ENCODE peak calls at places on chromosomes 16 and 17, in seven cellular contexts. One of them, this sample, is unnamed.

GRCh38 chr16:84138824-84139627 is 6.0 kb downstream of the HSDL1 start:
- DNase-seq in neuronal stem cell: no peak
- DNase-seq in mesendoderm: peak; percentile 72
- DNase-seq in H9: no peak
- DNase-seq in mesenchymal stem cell: peak; percentile 66
- DNase-seq in H1: no peak
- DNase-seq in trophoblast cell: no peak
- DNase-seq in this sample: peak; percentile 52

GRCh38 chr17:27649929-27650328 is 18.9 kb downstream of the LGALS9 start:
- DNase-seq in neuronal stem cell: no peak
- DNase-seq in mesendoderm: no peak
- DNase-seq in H9: no peak
- DNase-seq in mesenchymal stem cell: no peak
- DNase-seq in H1: no peak
- DNase-seq in trophoblast cell: peak; percentile 16
- DNase-seq in this sample: no peak

GRCh38 chr17:82323514-82324234 is 6.3 kb upstream of the CD7 start:
- DNase-seq in neuronal stem cell: no peak
- DNase-seq in mesendoderm: no peak
- DNase-seq in H9: no peak
- DNase-seq in mesenchymal stem cell: no peak
- DNase-seq in H1: no peak
- DNase-seq in trophoblast cell: no peak
- DNase-seq in this sample: no peak

GRCh38 chr16:53768167-53768566 is 64.2 kb downstream of the FTO start:
- DNase-seq in neuronal stem cell: no peak
- DNase-seq in mesendoderm: no peak
- DNase-seq in H9: no peak
- DNase-seq in mesenchymal stem cell: no peak
- DNase-seq in H1: no peak
- DNase-seq in trophoblast cell: no peak
- DNase-seq in this sample: peak; percentile 41

GRCh38 chr17:50163846-50164696 is 1.7 kb upstream of the SGCA start:
- DNase-seq in neuronal stem cell: no peak
- DNase-seq in mesendoderm: peak; percentile 32
- DNase-seq in H9: no peak
- DNase-seq in mesenchymal stem cell: no peak
- DNase-seq in H1: no peak
- DNase-seq in trophoblast cell: no peak
- DNase-seq in this sample: no peak

GRCh38 chr17:75218121-75218520 is 12.6 kb downstream of the NUP85 start:
- DNase-seq in neuronal stem cell: no peak
- DNase-seq in mesendoderm: no peak
- DNase-seq in H9: no peak
- DNase-seq in mesenchymal stem cell: no peak
- DNase-seq in H1: no peak
- DNase-seq in trophoblast cell: no peak
- DNase-seq in this sample: no peak

GRCh38 chr16:85759631-85760419 is 8.9 kb upstream of the C16orf74 start:
- DNase-seq in neuronal stem cell: no peak
- DNase-seq in mesendoderm: no peak
- DNase-seq in H9: peak; percentile 62
- DNase-seq in mesenchymal stem cell: no peak
- DNase-seq in H1: no peak
- DNase-seq in trophoblast cell: no peak
- DNase-seq in this sample: no peak

GRCh38 chr16:70688266-70688742 is 2.5 kb upstream of the MTSS2 start:
- DNase-seq in neuronal stem cell: no peak
- DNase-seq in mesendoderm: no peak
- DNase-seq in H9: no peak
- DNase-seq in mesenchymal stem cell: peak; percentile 80
- DNase-seq in H1: no peak
- DNase-seq in trophoblast cell: no peak
- DNase-seq in this sample: peak; percentile 59

GRCh38 chr16:85521737-85522042 is 91.4 kb upstream of the GSE1 start:
- DNase-seq in neuronal stem cell: no peak
- DNase-seq in mesendoderm: no peak
- DNase-seq in H9: no peak
- DNase-seq in mesenchymal stem cell: no peak
- DNase-seq in H1: no peak
- DNase-seq in trophoblast cell: no peak
- DNase-seq in this sample: no peak

GRCh38 chr17:77459018-77459755 is 318.4 kb downstream of the SEC14L1 start:
- DNase-seq in neuronal stem cell: no peak
- DNase-seq in mesendoderm: no peak
- DNase-seq in H9: no peak
- DNase-seq in mesenchymal stem cell: peak; percentile 54
- DNase-seq in H1: no peak
- DNase-seq in trophoblast cell: no peak
- DNase-seq in this sample: no peak

GRCh38 chr17:73292031-73292531 is 19.7 kb downstream of the CDC42EP4 start:
- DNase-seq in neuronal stem cell: no peak
- DNase-seq in mesendoderm: no peak
- DNase-seq in H9: peak; percentile 25
- DNase-seq in mesenchymal stem cell: peak; percentile 86
- DNase-seq in H1: no peak
- DNase-seq in trophoblast cell: peak; percentile 35
- DNase-seq in this sample: peak; percentile 83

GRCh38 chr17:80790981-80791742 is 200.5 kb upstream of the CHMP6 start:
- DNase-seq in neuronal stem cell: no peak
- DNase-seq in mesendoderm: no peak
- DNase-seq in H9: no peak
- DNase-seq in mesenchymal stem cell: peak; percentile 36
- DNase-seq in H1: no peak
- DNase-seq in trophoblast cell: no peak
- DNase-seq in this sample: no peak

GRCh38 chr17:73423159-73423715 is 111.4 kb upstream of the CDC42EP4 start:
- DNase-seq in neuronal stem cell: no peak
- DNase-seq in mesendoderm: no peak
- DNase-seq in H9: peak; percentile 30
- DNase-seq in mesenchymal stem cell: no peak
- DNase-seq in H1: no peak
- DNase-seq in trophoblast cell: no peak
- DNase-seq in this sample: no peak

GRCh38 chr16:85650864-85651811 is 37.6 kb downstream of the GINS2 start:
- DNase-seq in neuronal stem cell: no peak
- DNase-seq in mesendoderm: no peak
- DNase-seq in H9: no peak
- DNase-seq in mesenchymal stem cell: no peak
- DNase-seq in H1: no peak
- DNase-seq in trophoblast cell: no peak
- DNase-seq in this sample: no peak

GRCh38 chr17:42107597-42108576 is 4.6 kb downstream of the DHX58 start:
- DNase-seq in neuronal stem cell: peak; percentile 85
- DNase-seq in mesendoderm: peak; percentile 96
- DNase-seq in H9: peak; percentile 99
- DNase-seq in mesenchymal stem cell: peak; percentile 70
- DNase-seq in H1: peak; percentile 84
- DNase-seq in trophoblast cell: peak; percentile 89
- DNase-seq in this sample: peak; percentile 32

GRCh38 chr16:83744521-83744981 is 63.2 kb upstream of the HSBP1 start:
- DNase-seq in neuronal stem cell: peak; percentile 2
- DNase-seq in mesendoderm: peak; percentile 82
- DNase-seq in H9: peak; percentile 36
- DNase-seq in mesenchymal stem cell: peak; percentile 68
- DNase-seq in H1: no peak
- DNase-seq in trophoblast cell: peak; percentile 36
- DNase-seq in this sample: peak; percentile 7

GRCh38 chr17:5665164-5665563 is 80.9 kb upstream of the NLRP1 start:
- DNase-seq in neuronal stem cell: no peak
- DNase-seq in mesendoderm: no peak
- DNase-seq in H9: no peak
- DNase-seq in mesenchymal stem cell: no peak
- DNase-seq in H1: no peak
- DNase-seq in trophoblast cell: no peak
- DNase-seq in this sample: no peak

GRCh38 chr17:62675260-62675659 is 47.8 kb downstream of the MRC2 start:
- DNase-seq in neuronal stem cell: no peak
- DNase-seq in mesendoderm: no peak
- DNase-seq in H9: no peak
- DNase-seq in mesenchymal stem cell: no peak
- DNase-seq in H1: no peak
- DNase-seq in trophoblast cell: no peak
- DNase-seq in this sample: no peak

GRCh38 chr17:64658931-64659330 is 3.2 kb downstream of the SMURF2 start:
- DNase-seq in neuronal stem cell: no peak
- DNase-seq in mesendoderm: no peak
- DNase-seq in H9: no peak
- DNase-seq in mesenchymal stem cell: peak; percentile 79
- DNase-seq in H1: no peak
- DNase-seq in trophoblast cell: no peak
- DNase-seq in this sample: peak; percentile 90

GRCh38 chr17:36188891-36189306 is 7.7 kb downstream of the CCL3L1 start:
- DNase-seq in neuronal stem cell: no peak
- DNase-seq in mesendoderm: no peak
- DNase-seq in H9: no peak
- DNase-seq in mesenchymal stem cell: peak; percentile 52
- DNase-seq in H1: no peak
- DNase-seq in trophoblast cell: no peak
- DNase-seq in this sample: no peak

GRCh38 chr17:75250009-75250471 is 11.4 kb downstream of the GGA3 start:
- DNase-seq in neuronal stem cell: no peak
- DNase-seq in mesendoderm: no peak
- DNase-seq in H9: no peak
- DNase-seq in mesenchymal stem cell: peak; percentile 57
- DNase-seq in H1: no peak
- DNase-seq in trophoblast cell: peak; percentile 60
- DNase-seq in this sample: peak; percentile 18

GRCh38 chr17:4492762-4493561 is 5.7 kb upstream of the SPNS2 start:
- DNase-seq in neuronal stem cell: peak; percentile 87
- DNase-seq in mesendoderm: peak; percentile 90
- DNase-seq in H9: peak; percentile 95
- DNase-seq in mesenchymal stem cell: peak; percentile 38
- DNase-seq in H1: peak; percentile 38
- DNase-seq in trophoblast cell: peak; percentile 95
- DNase-seq in this sample: peak; percentile 28

GRCh38 chr17:65914784-65915342 is 277.1 kb downstream of the CEP112 start:
- DNase-seq in neuronal stem cell: no peak
- DNase-seq in mesendoderm: no peak
- DNase-seq in H9: no peak
- DNase-seq in mesenchymal stem cell: no peak
- DNase-seq in H1: no peak
- DNase-seq in trophoblast cell: no peak
- DNase-seq in this sample: no peak

DNA sequence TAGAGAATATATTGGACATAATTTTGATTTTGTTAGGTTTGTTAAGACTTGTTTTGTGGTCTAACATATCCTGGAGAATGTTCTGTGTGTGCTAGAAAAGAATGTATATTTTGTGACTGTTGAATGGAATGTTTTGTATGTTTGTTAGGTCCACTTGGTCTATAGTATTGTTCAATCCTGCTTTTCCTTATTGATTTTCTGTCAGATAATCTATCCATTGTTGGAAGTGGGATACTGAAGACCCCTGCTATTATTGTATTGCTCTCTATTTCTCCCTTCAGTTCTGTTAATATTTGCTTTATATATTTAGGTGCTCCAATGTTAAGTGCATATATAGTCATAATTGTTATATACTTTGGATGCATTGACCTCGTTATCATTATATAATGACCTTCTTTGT is 33.0 kb upstream of the NKD1 start:
- DNase-seq in neuronal stem cell: no peak
- DNase-seq in mesendoderm: no peak
- DNase-seq in H9: no peak
- DNase-seq in mesenchymal stem cell: no peak
- DNase-seq in H1: no peak
- DNase-seq in trophoblast cell: no peak
- DNase-seq in this sample: no peak
- H3K4ac ChIP-seq in neuronal stem cell: no peak overlapping the region
- H3K4ac ChIP-seq in mesendoderm: no peak overlapping the region
- H3K4ac ChIP-seq in H9: no peak overlapping the region
- H3K4ac ChIP-seq in mesenchymal stem cell: no peak overlapping the region
- H3K4ac ChIP-seq in H1: no peak overlapping the region
- H3K4ac ChIP-seq in trophoblast cell: no peak overlapping the region
- H3K4ac ChIP-seq in this sample: no peak overlapping the region

GRCh38 chr17:79117905-79118487 is 43.4 kb downstream of the ENGASE start:
- DNase-seq in neuronal stem cell: no peak
- DNase-seq in mesendoderm: no peak
- DNase-seq in H9: no peak
- DNase-seq in mesenchymal stem cell: no peak
- DNase-seq in H1: no peak
- DNase-seq in trophoblast cell: no peak
- DNase-seq in this sample: no peak

GRCh38 chr17:79114455-79115301 is 40.1 kb downstream of the ENGASE start:
- DNase-seq in neuronal stem cell: peak; percentile 20
- DNase-seq in mesendoderm: peak; percentile 32
- DNase-seq in H9: no peak
- DNase-seq in mesenchymal stem cell: no peak
- DNase-seq in H1: no peak
- DNase-seq in trophoblast cell: no peak
- DNase-seq in this sample: no peak

GRCh38 chr17:79115487-79115886 is 40.9 kb downstream of the ENGASE start:
- DNase-seq in neuronal stem cell: no peak
- DNase-seq in mesendoderm: no peak
- DNase-seq in H9: no peak
- DNase-seq in mesenchymal stem cell: no peak
- DNase-seq in H1: no peak
- DNase-seq in trophoblast cell: no peak
- DNase-seq in this sample: no peak

GRCh38 chr17:79118924-79119323 is 44.3 kb downstream of the ENGASE start:
- DNase-seq in neuronal stem cell: no peak
- DNase-seq in mesendoderm: no peak
- DNase-seq in H9: no peak
- DNase-seq in mesenchymal stem cell: no peak
- DNase-seq in H1: no peak
- DNase-seq in trophoblast cell: no peak
- DNase-seq in this sample: no peak

GRCh38 chr17:79116575-79117368 is 42.1 kb downstream of the ENGASE start:
- DNase-seq in neuronal stem cell: no peak
- DNase-seq in mesendoderm: no peak
- DNase-seq in H9: no peak
- DNase-seq in mesenchymal stem cell: no peak
- DNase-seq in H1: no peak
- DNase-seq in trophoblast cell: no peak
- DNase-seq in this sample: no peak
- H3K4ac ChIP-seq in neuronal stem cell: peak overlapping the region; percentile 71
- H3K4ac ChIP-seq in mesendoderm: no peak overlapping the region
- H3K4ac ChIP-seq in H9: no peak overlapping the region
- H3K4ac ChIP-seq in mesenchymal stem cell: no peak overlapping the region
- H3K4ac ChIP-seq in H1: no peak overlapping the region
- H3K4ac ChIP-seq in trophoblast cell: no peak overlapping the region
- H3K4ac ChIP-seq in this sample: no peak overlapping the region

GRCh38 chr17:10096556-10096955 is 101.8 kb downstream of the GAS7 start:
- DNase-seq in neuronal stem cell: no peak
- DNase-seq in mesendoderm: no peak
- DNase-seq in H9: no peak
- DNase-seq in mesenchymal stem cell: no peak
- DNase-seq in H1: no peak
- DNase-seq in trophoblast cell: no peak
- DNase-seq in this sample: no peak
- H3K4ac ChIP-seq in neuronal stem cell: no peak overlapping the region
- H3K4ac ChIP-seq in mesendoderm: no peak overlapping the region
- H3K4ac ChIP-seq in H9: no peak overlapping the region
- H3K4ac ChIP-seq in mesenchymal stem cell: no peak overlapping the region
- H3K4ac ChIP-seq in H1: no peak overlapping the region
- H3K4ac ChIP-seq in trophoblast cell: no peak overlapping the region
- H3K4ac ChIP-seq in this sample: no peak overlapping the region

DNA sequence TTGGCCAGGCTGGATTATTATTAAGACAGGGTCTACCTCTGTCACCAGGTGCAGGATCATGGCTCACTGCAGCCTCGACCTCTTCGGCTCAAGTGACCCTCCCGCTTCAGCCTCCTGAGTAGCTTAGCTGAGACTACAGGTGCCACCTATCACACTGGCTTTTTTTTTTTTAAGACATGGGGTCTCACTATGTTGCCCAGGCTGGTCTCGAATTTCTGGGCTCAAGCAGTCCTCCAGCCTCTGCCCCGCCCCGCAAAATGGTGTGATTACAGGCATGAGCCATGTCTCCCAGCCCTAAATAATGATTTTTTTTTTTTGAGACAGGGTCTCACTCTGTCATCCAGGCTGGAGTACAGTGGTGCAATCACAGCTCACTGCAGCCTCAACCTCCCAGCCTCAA is 5.8 kb downstream of the OVCA2 start:
- DNase-seq in neuronal stem cell: no peak
- DNase-seq in mesendoderm: no peak
- DNase-seq in H9: no peak
- DNase-seq in mesenchymal stem cell: no peak
- DNase-seq in H1: no peak
- DNase-seq in trophoblast cell: no peak
- DNase-seq in this sample: no peak
- H3K4ac ChIP-seq in neuronal stem cell: no peak overlapping the region
- H3K4ac ChIP-seq in mesendoderm: no peak overlapping the region
- H3K4ac ChIP-seq in H9: no peak overlapping the region
- H3K4ac ChIP-seq in mesenchymal stem cell: no peak overlapping the region
- H3K4ac ChIP-seq in H1: no peak overlapping the region
- H3K4ac ChIP-seq in trophoblast cell: no peak overlapping the region
- H3K4ac ChIP-seq in this sample: no peak overlapping the region

This sample was measured in IMR-90.